ENCODE peak calls at places on chromosomes 5 and 9, in four cellular contexts. One of them, this sample, is unnamed.
A peak's percentile ranks its signal among the peaks of the same experiment; 100 is the strongest.

GRCh38 chr9:115216873-115217272 is 98.9 kb upstream of the TNC start:
- DNase-seq in hepatocyte: no peak
- DNase-seq in cardiac muscle cell: no peak
- DNase-seq in right lobe of liver: no peak
- DNase-seq in this sample: no peak

GRCh38 chr9:95762322-95762721 is 113.2 kb upstream of the ERCC6L2 start:
- DNase-seq in hepatocyte: no peak
- DNase-seq in cardiac muscle cell: no peak
- DNase-seq in right lobe of liver: no peak
- DNase-seq in this sample: no peak

GRCh38 chr5:56557198-56557597 is 258.2 kb upstream of the MAP3K1 start:
- DNase-seq in hepatocyte: no peak
- DNase-seq in cardiac muscle cell: no peak
- DNase-seq in right lobe of liver: no peak
- DNase-seq in this sample: no peak

GRCh38 chr5:113902917-113903681 is 389.6 kb downstream of the YTHDC2 start:
- DNase-seq in hepatocyte: no peak
- DNase-seq in cardiac muscle cell: no peak
- DNase-seq in right lobe of liver: no peak
- DNase-seq in this sample: no peak

GRCh38 chr5:32116574-32117313 is 57.4 kb downstream of the GOLPH3 start:
- DNase-seq in hepatocyte: no peak
- DNase-seq in cardiac muscle cell: no peak
- DNase-seq in right lobe of liver: no peak
- DNase-seq in this sample: no peak

GRCh38 chr9:109806506-109807115 is 26.6 kb downstream of the PALM2AKAP2 start:
- DNase-seq in hepatocyte: no peak
- DNase-seq in cardiac muscle cell: no peak
- DNase-seq in right lobe of liver: no peak
- DNase-seq in this sample: no peak

GRCh38 chr5:174431504-174431903 is 292.9 kb upstream of the MSX2 start:
- DNase-seq in hepatocyte: no peak
- DNase-seq in cardiac muscle cell: no peak
- DNase-seq in right lobe of liver: no peak
- DNase-seq in this sample: no peak

GRCh38 chr9:122835313-122835731 is 6.9 kb upstream of the PDCL start:
- DNase-seq in hepatocyte: no peak
- DNase-seq in cardiac muscle cell: peak; percentile 22
- DNase-seq in right lobe of liver: no peak
- DNase-seq in this sample: peak; percentile 30

GRCh38 chr9:123438821-123439220 is 82.8 kb downstream of the CRB2 start:
- DNase-seq in hepatocyte: no peak
- DNase-seq in cardiac muscle cell: peak; percentile 55
- DNase-seq in right lobe of liver: peak; percentile 34
- DNase-seq in this sample: no peak

GRCh38 chr5:96058084-96058483 is 96.4 kb upstream of the ELL2 start:
- DNase-seq in hepatocyte: no peak
- DNase-seq in cardiac muscle cell: no peak
- DNase-seq in right lobe of liver: no peak
- DNase-seq in this sample: no peak

GRCh38 chr5:58185397-58186195 is 274.3 kb downstream of the PLK2 start:
- DNase-seq in hepatocyte: no peak
- DNase-seq in cardiac muscle cell: no peak
- DNase-seq in right lobe of liver: no peak
- DNase-seq in this sample: no peak

GRCh38 chr5:134541736-134542376 is 16.4 kb downstream of the JADE2 start:
- DNase-seq in hepatocyte: peak; percentile 64
- DNase-seq in cardiac muscle cell: peak; percentile 87
- DNase-seq in right lobe of liver: no peak
- DNase-seq in this sample: peak; percentile 68

GRCh38 chr5:180291234-180291940 is 496 bp downstream of the MAPK9 start:
- DNase-seq in hepatocyte: no peak
- DNase-seq in cardiac muscle cell: peak; percentile 39
- DNase-seq in right lobe of liver: no peak
- DNase-seq in this sample: peak; percentile 43

GRCh38 chr5:167294861-167295685 is 996.4 kb upstream of the WWC1 start:
- DNase-seq in hepatocyte: peak; percentile 59
- DNase-seq in cardiac muscle cell: no peak
- DNase-seq in right lobe of liver: no peak
- DNase-seq in this sample: peak; percentile 87

GRCh38 chr5:2192496-2192895 is 309.8 kb upstream of the IRX4 start:
- DNase-seq in hepatocyte: no peak
- DNase-seq in cardiac muscle cell: no peak
- DNase-seq in right lobe of liver: no peak
- DNase-seq in this sample: no peak

GRCh38 chr5:145294321-145294720 is 540.8 kb downstream of the PRELID2 start:
- DNase-seq in hepatocyte: no peak
- DNase-seq in cardiac muscle cell: no peak
- DNase-seq in right lobe of liver: no peak
- DNase-seq in this sample: no peak

GRCh38 chr5:175714686-175715085 is 56.8 kb downstream of the HRH2 start:
- DNase-seq in hepatocyte: no peak
- DNase-seq in cardiac muscle cell: no peak
- DNase-seq in right lobe of liver: no peak
- DNase-seq in this sample: no peak

GRCh38 chr5:56375011-56375410 is 141.9 kb upstream of the ANKRD55 start:
- DNase-seq in hepatocyte: no peak
- DNase-seq in cardiac muscle cell: no peak
- DNase-seq in right lobe of liver: no peak
- DNase-seq in this sample: peak; percentile 34

GRCh38 chr5:170630711-170631141 is 126.9 kb downstream of the KCNIP1 start:
- DNase-seq in hepatocyte: peak; percentile 17
- DNase-seq in cardiac muscle cell: no peak
- DNase-seq in right lobe of liver: no peak
- DNase-seq in this sample: no peak

GRCh38 chr5:264346-264745 is 7.1 kb upstream of the PDCD6 start:
- DNase-seq in hepatocyte: no peak
- DNase-seq in cardiac muscle cell: no peak
- DNase-seq in right lobe of liver: no peak
- DNase-seq in this sample: no peak

GRCh38 chr9:112640311-112640710 is 77.6 kb downstream of the INIP start:
- DNase-seq in hepatocyte: no peak
- DNase-seq in cardiac muscle cell: no peak
- DNase-seq in right lobe of liver: no peak
- DNase-seq in this sample: no peak

GRCh38 chr9:75895112-75895511 is 4.6 kb downstream of the PCSK5 start:
- DNase-seq in hepatocyte: no peak
- DNase-seq in cardiac muscle cell: no peak
- DNase-seq in right lobe of liver: no peak
- DNase-seq in this sample: no peak

GRCh38 chr5:59721741-59722140 is 171.8 kb downstream of the PDE4D start:
- DNase-seq in hepatocyte: no peak
- DNase-seq in cardiac muscle cell: no peak
- DNase-seq in right lobe of liver: no peak
- DNase-seq in this sample: no peak

GRCh38 chr9:8389531-8389930 is 590.0 kb upstream of the DMAC1 start:
- DNase-seq in hepatocyte: no peak
- DNase-seq in cardiac muscle cell: no peak
- DNase-seq in right lobe of liver: no peak
- DNase-seq in this sample: no peak

GRCh38 chr5:138752341-138752950 is 779 bp upstream of the CTNNA1 start:
- DNase-seq in hepatocyte: peak; percentile 37
- DNase-seq in cardiac muscle cell: peak; percentile 17
- DNase-seq in right lobe of liver: peak; percentile 53
- DNase-seq in this sample: peak; percentile 62

GRCh38 chr5:138623053-138623452 is 47.9 kb upstream of the HSPA9 start:
- DNase-seq in hepatocyte: no peak
- DNase-seq in cardiac muscle cell: no peak
- DNase-seq in right lobe of liver: no peak
- DNase-seq in this sample: no peak

GRCh38 chr9:106588601-106589000 is 274.4 kb upstream of the ZNF462 start:
- DNase-seq in hepatocyte: peak; percentile 46
- DNase-seq in cardiac muscle cell: no peak
- DNase-seq in right lobe of liver: no peak
- DNase-seq in this sample: no peak

GRCh38 chr5:138109463-138110265 is 25.8 kb downstream of the WNT8A start:
- DNase-seq in hepatocyte: no peak
- DNase-seq in cardiac muscle cell: no peak
- DNase-seq in right lobe of liver: no peak
- DNase-seq in this sample: no peak

GRCh38 chr9:17462869-17463464 is 115.9 kb upstream of the SH3GL2 start:
- DNase-seq in hepatocyte: peak; percentile 80
- DNase-seq in cardiac muscle cell: peak; percentile 71
- DNase-seq in right lobe of liver: no peak
- DNase-seq in this sample: peak; percentile 74

GRCh38 chr5:128455861-128456361 is 82.1 kb downstream of the FBN2 start:
- DNase-seq in hepatocyte: no peak
- DNase-seq in cardiac muscle cell: no peak
- DNase-seq in right lobe of liver: no peak
- DNase-seq in this sample: peak; percentile 97

GRCh38 chr5:68033029-68033428 is 182.5 kb upstream of the PIK3R1 start:
- DNase-seq in hepatocyte: no peak
- DNase-seq in cardiac muscle cell: no peak
- DNase-seq in right lobe of liver: no peak
- DNase-seq in this sample: no peak

GRCh38 chr5:138936225-138936967 is 61.3 kb upstream of the LRRTM2 start:
- DNase-seq in hepatocyte: no peak
- DNase-seq in cardiac muscle cell: no peak
- DNase-seq in right lobe of liver: no peak
- DNase-seq in this sample: no peak

GRCh38 chr9:121841771-121842611 is 190.6 kb downstream of the DAB2IP start:
- DNase-seq in hepatocyte: no peak
- DNase-seq in cardiac muscle cell: no peak
- DNase-seq in right lobe of liver: peak; percentile 9
- DNase-seq in this sample: no peak

GRCh38 chr5:125083932-125084331 is 337.5 kb upstream of the ZNF608 start:
- DNase-seq in hepatocyte: peak; percentile 11
- DNase-seq in cardiac muscle cell: no peak
- DNase-seq in right lobe of liver: no peak
- DNase-seq in this sample: no peak

GRCh38 chr5:154482528-154483449 is 4.8 kb upstream of the HAND1 start:
- DNase-seq in hepatocyte: peak; percentile 81
- DNase-seq in cardiac muscle cell: peak; percentile 76
- DNase-seq in right lobe of liver: no peak
- DNase-seq in this sample: no peak

GRCh38 chr5:73174100-73174815 is 1.3 kb downstream of the TMEM174 start:
- DNase-seq in hepatocyte: no peak
- DNase-seq in cardiac muscle cell: no peak
- DNase-seq in right lobe of liver: no peak
- DNase-seq in this sample: no peak

GRCh38 chr5:169838688-169839087 is 141.6 kb downstream of the INSYN2B start:
- DNase-seq in hepatocyte: no peak
- DNase-seq in cardiac muscle cell: no peak
- DNase-seq in right lobe of liver: no peak
- DNase-seq in this sample: no peak

GRCh38 chr5:156920861-156921431 is 42.1 kb downstream of the TIMD4 start:
- DNase-seq in hepatocyte: no peak
- DNase-seq in cardiac muscle cell: no peak
- DNase-seq in right lobe of liver: no peak
- DNase-seq in this sample: no peak
- H3K4me1 ChIP-seq in hepatocyte: no peaks in the 10 kb centered on the region
- H3K4me1 ChIP-seq in cardiac muscle cell: peaks cover 10% of the 10 kb centered on the region
- H3K4me1 ChIP-seq in right lobe of liver: no peaks in the 10 kb centered on the region
- H3K4me1 ChIP-seq in this sample: no peaks in the 10 kb centered on the region

GRCh38 chr5:156920042-156920860 is 42.8 kb downstream of the TIMD4 start:
- DNase-seq in hepatocyte: peak; percentile 20
- DNase-seq in cardiac muscle cell: peak; percentile 5
- DNase-seq in right lobe of liver: no peak
- DNase-seq in this sample: no peak
- H3K4me3 ChIP-seq in hepatocyte: no peak overlapping the region
- H3K4me3 ChIP-seq in cardiac muscle cell: no peak overlapping the region
- H3K4me3 ChIP-seq in right lobe of liver: no peak overlapping the region
- H3K4me3 ChIP-seq in this sample: no peak overlapping the region

GRCh38 chr9:128182872-128183528 is 8.4 kb downstream of the CIZ1 start:
- DNase-seq in hepatocyte: no peak
- DNase-seq in cardiac muscle cell: no peak
- DNase-seq in right lobe of liver: no peak
- DNase-seq in this sample: no peak
- H3K4me1 ChIP-seq in hepatocyte: no peaks in the 10 kb centered on the region
- H3K4me1 ChIP-seq in cardiac muscle cell: no peaks in the 10 kb centered on the region
- H3K4me1 ChIP-seq in right lobe of liver: no peaks in the 10 kb centered on the region
- H3K4me1 ChIP-seq in this sample: no peaks in the 10 kb centered on the region

GRCh38 chr5:140267559-140268018 is 35.3 kb downstream of the PFDN1 start:
- DNase-seq in hepatocyte: no peak
- DNase-seq in cardiac muscle cell: peak; percentile 9
- DNase-seq in right lobe of liver: no peak
- DNase-seq in this sample: no peak

GRCh38 chr5:140270008-140270407 is 32.9 kb downstream of the PFDN1 start:
- DNase-seq in hepatocyte: no peak
- DNase-seq in cardiac muscle cell: no peak
- DNase-seq in right lobe of liver: no peak
- DNase-seq in this sample: no peak

GRCh38 chr5:140275837-140276236 is 27.1 kb downstream of the PFDN1 start:
- DNase-seq in hepatocyte: no peak
- DNase-seq in cardiac muscle cell: no peak
- DNase-seq in right lobe of liver: no peak
- DNase-seq in this sample: no peak

DNA sequence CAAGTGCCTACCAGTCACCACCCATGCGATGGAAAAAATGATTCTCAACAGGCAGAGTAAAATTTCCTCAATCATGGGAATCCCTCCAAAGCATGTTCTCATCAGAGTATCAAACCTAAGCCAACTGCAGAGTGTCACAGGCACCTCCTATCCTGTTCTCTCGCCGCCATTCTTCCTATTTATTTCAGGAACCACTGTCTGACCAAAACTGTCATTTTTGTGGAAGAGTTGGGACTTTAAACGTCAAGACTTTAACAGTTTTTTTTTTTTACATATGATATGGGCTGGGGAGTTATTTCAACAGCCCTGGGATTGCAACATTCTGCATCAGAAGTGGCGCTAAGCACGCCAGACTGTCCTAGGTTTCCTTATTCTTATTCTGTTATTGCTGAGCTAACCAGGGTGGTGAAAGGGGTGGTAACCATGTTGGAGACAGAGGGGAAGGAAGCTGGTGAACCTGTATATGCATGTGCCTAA is 29.5 kb downstream of the PFDN1 start:
- DNase-seq in hepatocyte: no peak
- DNase-seq in cardiac muscle cell: no peak
- DNase-seq in right lobe of liver: no peak
- DNase-seq in this sample: no peak
- H3K4me3 ChIP-seq in hepatocyte: no peak overlapping the region
- H3K4me3 ChIP-seq in cardiac muscle cell: no peak overlapping the region
- H3K4me3 ChIP-seq in right lobe of liver: no peak overlapping the region
- H3K4me3 ChIP-seq in this sample: no peak overlapping the region

DNA sequence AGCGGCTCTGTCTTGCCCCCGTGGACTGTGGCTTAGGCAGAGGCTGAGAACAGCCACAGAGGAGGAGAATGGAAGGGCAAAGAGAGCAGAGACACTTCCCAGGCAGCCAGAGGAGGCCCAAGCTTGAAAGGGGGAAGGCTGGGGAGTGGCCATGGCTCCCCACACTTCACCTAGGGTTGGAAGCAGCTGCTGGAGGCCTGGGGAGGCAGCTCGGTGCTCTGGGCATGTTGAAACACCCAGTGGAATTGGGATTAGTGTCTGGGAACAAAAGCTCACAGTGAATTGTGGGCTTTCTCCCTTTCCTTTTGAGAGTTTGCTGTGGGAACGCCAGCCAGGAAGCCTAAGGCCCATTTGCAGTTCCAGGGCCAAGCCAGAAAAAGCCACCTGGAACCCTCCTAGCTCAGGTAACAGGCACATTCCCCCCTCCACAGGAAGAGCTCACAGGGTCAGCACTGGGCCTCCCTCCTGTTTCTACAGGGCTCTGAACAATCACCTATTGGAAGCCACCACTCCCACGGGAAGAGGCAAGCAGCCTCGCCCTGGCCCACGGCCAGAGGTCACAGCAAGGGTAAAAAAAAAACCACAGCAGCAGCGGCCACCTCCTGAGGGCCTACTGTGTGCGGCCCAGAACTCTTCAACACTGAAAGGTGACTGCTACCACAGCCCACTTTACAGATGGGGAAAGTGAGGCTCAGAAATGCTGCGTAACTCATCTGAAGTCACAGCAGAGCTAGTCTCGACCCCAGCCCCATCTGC is 20.2 kb downstream of the EEIG1 start:
- DNase-seq in hepatocyte: no peak
- DNase-seq in cardiac muscle cell: no peak
- DNase-seq in right lobe of liver: no peak
- DNase-seq in this sample: peak; percentile 78
- H3K4me1 ChIP-seq in hepatocyte: peaks cover 59% of the 10 kb centered on the region
- H3K4me1 ChIP-seq in cardiac muscle cell: peaks cover 25% of the 10 kb centered on the region
- H3K4me1 ChIP-seq in right lobe of liver: peaks cover 78% of the 10 kb centered on the region
- H3K4me1 ChIP-seq in this sample: peaks cover 10% of the 10 kb centered on the region

This sample was measured in SJCRH30.